ENCODE peak calls at places on chromosomes 5 and 9, in eight cellular contexts. S is sigmoid colon; R is suprapubic skin; M is endodermal cell; T is astrocyte; C is stomach; H is CD4-positive, alpha-beta T cell; O is PC-9. G is an unnamed sample.

GRCh38 chr5:150208187-150209015 is 18.5 kb downstream of the SLC6A7 start:
- DNase-seq in S (no peak), R (no peak), M (no peak), T (peak; percentile 71), C (no peak), H (no peak), O (peak; percentile 48), G (no peak)

GRCh38 chr5:151002250-151002649 is 18.1 kb upstream of the GPX3 start:
- DNase-seq in S (no peak), R (no peak), M (peak; percentile 57), T (peak; percentile 13), C (no peak), H (no peak), O (no peak), G (peak; percentile 61)

GRCh38 chr5:172678902-172679301 is 37.8 kb downstream of the NEURL1B start:
- DNase-seq in S (peak; percentile 88), R (no peak), M (no peak), T (no peak), C (peak; percentile 63), H (no peak), O (no peak), G (peak; percentile 74)

GRCh38 chr5:116130471-116130870 is 45.6 kb downstream of the COMMD10 start:
- DNase-seq in S (no peak), R (no peak), M (no peak), T (peak; percentile 76), C (no peak), H (no peak), O (no peak), G (no peak)

GRCh38 chr9:91986248-91986647 is 36.2 kb upstream of the ROR2 start:
- DNase-seq in S (no peak), R (no peak), M (no peak), T (no peak), C (no peak), H (no peak), O (no peak), G (no peak)

GRCh38 chr5:91024727-91025126 is 358.4 kb downstream of the ARRDC3 start:
- DNase-seq in S (no peak), R (no peak), M (no peak), T (no peak), C (no peak), H (no peak), O (no peak), G (no peak)

GRCh38 chr9:8205580-8205979 is 406.0 kb upstream of the DMAC1 start:
- DNase-seq in S (no peak), R (no peak), M (no peak), T (peak; percentile 16), C (no peak), H (no peak), O (no peak), G (no peak)

GRCh38 chr9:134391319-134392231 is 65.3 kb downstream of the RXRA start:
- DNase-seq in S (no peak), R (no peak), M (no peak), T (no peak), C (no peak), H (peak; percentile 51), O (no peak), G (no peak)

GRCh38 chr5:119279093-119279492 is 76.7 kb upstream of the TNFAIP8 start:
- DNase-seq in S (no peak), R (no peak), M (no peak), T (no peak), C (no peak), H (no peak), O (no peak), G (no peak)

GRCh38 chr9:16328349-16328748 is 542.1 kb downstream of the BNC2 start:
- DNase-seq in S (no peak), R (no peak), M (no peak), T (peak; percentile 82), C (no peak), H (no peak), O (no peak), G (no peak)

GRCh38 chr9:89026878-89027277 is 35.6 kb downstream of the S1PR3 start:
- DNase-seq in S (no peak), R (no peak), M (no peak), T (no peak), C (no peak), H (no peak), O (no peak), G (no peak)

GRCh38 chr5:141598389-141599360 is 20.1 kb downstream of the DIAPH1 start:
- DNase-seq in S (no peak), R (no peak), M (no peak), T (peak; percentile 57), C (no peak), H (no peak), O (no peak), G (no peak)

GRCh38 chr5:389891-390290 is 53.1 kb upstream of the EXOC3 start:
- DNase-seq in S (no peak), R (no peak), M (no peak), T (no peak), C (no peak), H (no peak), O (no peak), G (no peak)

GRCh38 chr9:846852-847251 is 5.4 kb downstream of the DMRT1 start:
- DNase-seq in S (no peak), R (no peak), M (peak; percentile 68), T (no peak), C (no peak), H (no peak), O (no peak), G (no peak)

GRCh38 chr9:111074395-111074794 is 36.1 kb upstream of the LPAR1 start:
- DNase-seq in S (no peak), R (no peak), M (no peak), T (no peak), C (no peak), H (no peak), O (no peak), G (no peak)

GRCh38 chr9:120708526-120709224 is 5.6 kb downstream of the MEGF9 start:
- DNase-seq in S (no peak), R (no peak), M (no peak), T (peak; percentile 72), C (no peak), H (no peak), O (no peak), G (no peak)

GRCh38 chr9:34957492-34958410 is at the start of gene PHF24:
- DNase-seq in S (no peak), R (no peak), M (peak; percentile 77), T (no peak), C (no peak), H (no peak), O (no peak), G (no peak)

GRCh38 chr5:81856948-81857928 is 106.3 kb upstream of the SSBP2 start:
- DNase-seq in S (peak; percentile 84), R (no peak), M (peak; percentile 80), T (no peak), C (peak; percentile 55), H (no peak), O (no peak), G (peak; percentile 75)

GRCh38 chr5:1300581-1301083 is 5.8 kb upstream of the TERT start:
- DNase-seq in S (peak; percentile 55), R (peak; percentile 56), M (peak; percentile 40), T (no peak), C (no peak), H (no peak), O (no peak), G (no peak)

GRCh38 chr5:36876389-36876964 is at the start of gene NIPBL:
- DNase-seq in S (peak; percentile 96), R (peak; percentile 95), M (peak; percentile 94), T (peak; percentile 90), C (peak; percentile 91), H (peak; percentile 83), O (peak; percentile 89), G (peak; percentile 92)

GRCh38 chr5:36874465-36874864 is 2.1 kb upstream of the NIPBL start:
- DNase-seq in S (no peak), R (no peak), M (peak; percentile 40), T (no peak), C (no peak), H (no peak), O (no peak), G (no peak)

GRCh38 chr5:36875789-36876388 is 680 bp upstream of the NIPBL start:
- DNase-seq in S (peak; percentile 90), R (peak; percentile 88), M (peak; percentile 87), T (peak; percentile 60), C (peak; percentile 82), H (peak; percentile 61), O (peak; percentile 75), G (peak; percentile 83)

GRCh38 chr5:36876965-36877666 is 547 bp downstream of the NIPBL start:
- DNase-seq in S (peak; percentile 88), R (peak; percentile 87), M (peak; percentile 87), T (peak; percentile 59), C (peak; percentile 76), H (peak; percentile 38), O (peak; percentile 56), G (peak; percentile 74)

GRCh38 chr5:36875051-36875788 is 1.3 kb upstream of the NIPBL start:
- DNase-seq in S (peak; percentile 72), R (peak; percentile 83), M (peak; percentile 76), T (peak; percentile 48), C (peak; percentile 36), H (peak; percentile 23), O (peak; percentile 65), G (peak; percentile 69)
- H3K27me3 ChIP-seq in S (no peaks in the 10 kb centered on the region), R (no peaks in the 10 kb centered on the region), M (no peaks in the 10 kb centered on the region), T (no peaks in the 10 kb centered on the region), C (no peaks in the 10 kb centered on the region), H (no peaks in the 10 kb centered on the region), O (no peaks in the 10 kb centered on the region), G (no peaks in the 10 kb centered on the region)

GRCh38 chr5:130109152-130109551 is 204.9 kb downstream of the CHSY3 start:
- DNase-seq in S (no peak), R (no peak), M (no peak), T (no peak), C (no peak), H (no peak), O (no peak), G (no peak)
- TF ChIP-seq CTCF in S (no peak), R (no peak), M (peak; percentile 85), T (peak; percentile 51), C (no peak), H (peak; percentile 45), O (peak; percentile 78), G (peak; percentile 64)

GRCh38 chr5:132655821-132656773 is 1.9 kb upstream of the IL13 start:
- DNase-seq in S (no peak), R (no peak), M (peak; percentile 74), T (no peak), C (peak; percentile 27), H (no peak), O (no peak), G (no peak)

GRCh38 chr5:132659598-132660493 is 1.9 kb downstream of the IL13 start:
- DNase-seq in S (no peak), R (no peak), M (no peak), T (no peak), C (no peak), H (no peak), O (no peak), G (no peak)

GRCh38 chr5:132658383-132659302 is 670 bp downstream of the IL13 start:
- DNase-seq in S (no peak), R (no peak), M (no peak), T (no peak), C (peak; percentile 23), H (no peak), O (no peak), G (no peak)

GRCh38 chr5:132656774-132657355 is 1.1 kb upstream of the IL13 start:
- DNase-seq in S (no peak), R (no peak), M (no peak), T (no peak), C (peak; percentile 18), H (no peak), O (no peak), G (no peak)

GRCh38 chr5:132657676-132658382 is at the start of gene IL13:
- DNase-seq in S (no peak), R (no peak), M (no peak), T (no peak), C (peak; percentile 8), H (no peak), O (no peak), G (no peak)
- H3K27me3 ChIP-seq in S (peaks cover 13% of the 10 kb centered on the region), R (peaks cover 27% of the 10 kb centered on the region), M (peaks cover 44% of the 10 kb centered on the region), T (no peaks in the 10 kb centered on the region), C (peaks cover 25% of the 10 kb centered on the region), H (peaks cover 34% of the 10 kb centered on the region), O (no peaks in the 10 kb centered on the region), G (peaks cover 4% of the 10 kb centered on the region)

GRCh38 chr9:114397848-114398605 is 10.2 kb upstream of the AKNA start:
- DNase-seq in S (peak; percentile 99), R (peak; percentile 99), M (peak; percentile 99), T (peak; percentile 77), C (peak; percentile 99), H (peak; percentile 95), O (peak; percentile 54), G (peak; percentile 97)
- TF ChIP-seq CTCF in S (no peak), R (no peak), M (no peak), T (no peak), C (no peak), H (no peak), O (no peak), G (peak; percentile 20)